ENCODE peak calls at places on chromosomes 2 and 18, in six cellular contexts. One of them, this sample, is unnamed.

GRCh38 chr2:158598856-158599517 is 142.2 kb downstream of the PKP4 start:
- DNase-seq in EH: peak; percentile 22
- DNase-seq in MM.1S: no peak
- DNase-seq in NCI-H524: no peak
- DNase-seq in GM12891: no peak
- DNase-seq in fibroblast of mammary gland: peak; percentile 53
- DNase-seq in this sample: no peak

GRCh38 chr18:77081387-77081773 is 51.2 kb downstream of the MBP start:
- DNase-seq in EH: peak; percentile 90
- DNase-seq in MM.1S: no peak
- DNase-seq in NCI-H524: no peak
- DNase-seq in GM12891: no peak
- DNase-seq in fibroblast of mammary gland: peak; percentile 94
- DNase-seq in this sample: no peak

GRCh38 chr2:88545118-88545517 is 82.1 kb downstream of the EIF2AK3 start:
- DNase-seq in EH: peak; percentile 59
- DNase-seq in MM.1S: no peak
- DNase-seq in NCI-H524: peak; percentile 6
- DNase-seq in GM12891: no peak
- DNase-seq in fibroblast of mammary gland: peak; percentile 48
- DNase-seq in this sample: no peak

GRCh38 chr2:133209325-133209724 is 358.9 kb downstream of the NCKAP5 start:
- DNase-seq in EH: no peak
- DNase-seq in MM.1S: no peak
- DNase-seq in NCI-H524: no peak
- DNase-seq in GM12891: no peak
- DNase-seq in fibroblast of mammary gland: no peak
- DNase-seq in this sample: no peak

GRCh38 chr2:37713258-37713700 is 41.8 kb upstream of the CDC42EP3 start:
- DNase-seq in EH: peak; percentile 96
- DNase-seq in MM.1S: peak; percentile 72
- DNase-seq in NCI-H524: no peak
- DNase-seq in GM12891: no peak
- DNase-seq in fibroblast of mammary gland: peak; percentile 94
- DNase-seq in this sample: no peak

GRCh38 chr2:118774458-118775133 is 72.9 kb downstream of the EN1 start:
- DNase-seq in EH: peak; percentile 35
- DNase-seq in MM.1S: peak; percentile 71
- DNase-seq in NCI-H524: peak; percentile 70
- DNase-seq in GM12891: peak; percentile 15
- DNase-seq in fibroblast of mammary gland: peak; percentile 47
- DNase-seq in this sample: no peak

GRCh38 chr18:3449702-3450357 is at the start of gene TGIF1:
- DNase-seq in EH: peak; percentile 85
- DNase-seq in MM.1S: no peak
- DNase-seq in NCI-H524: peak; percentile 40
- DNase-seq in GM12891: no peak
- DNase-seq in fibroblast of mammary gland: peak; percentile 80
- DNase-seq in this sample: no peak

GRCh38 chr2:126275093-126275492 is 380.9 kb upstream of the GYPC start:
- DNase-seq in EH: no peak
- DNase-seq in MM.1S: no peak
- DNase-seq in NCI-H524: no peak
- DNase-seq in GM12891: no peak
- DNase-seq in fibroblast of mammary gland: no peak
- DNase-seq in this sample: no peak

GRCh38 chr18:12838178-12838634 is 45.8 kb downstream of the PTPN2 start:
- DNase-seq in EH: peak; percentile 96
- DNase-seq in MM.1S: peak; percentile 28
- DNase-seq in NCI-H524: no peak
- DNase-seq in GM12891: no peak
- DNase-seq in fibroblast of mammary gland: peak; percentile 93
- DNase-seq in this sample: no peak

GRCh38 chr2:74979844-74980243 is 21.4 kb downstream of the POLE4 start:
- DNase-seq in EH: no peak
- DNase-seq in MM.1S: no peak
- DNase-seq in NCI-H524: no peak
- DNase-seq in GM12891: no peak
- DNase-seq in fibroblast of mammary gland: no peak
- DNase-seq in this sample: no peak

GRCh38 chr18:56550121-56550520 is 88.3 kb downstream of the TXNL1 start:
- DNase-seq in EH: peak; percentile 23
- DNase-seq in MM.1S: no peak
- DNase-seq in NCI-H524: no peak
- DNase-seq in GM12891: no peak
- DNase-seq in fibroblast of mammary gland: peak; percentile 59
- DNase-seq in this sample: no peak

GRCh38 chr2:236577481-236578410 is 8.1 kb downstream of the ACKR3 start:
- DNase-seq in EH: no peak
- DNase-seq in MM.1S: no peak
- DNase-seq in NCI-H524: no peak
- DNase-seq in GM12891: no peak
- DNase-seq in fibroblast of mammary gland: no peak
- DNase-seq in this sample: no peak

GRCh38 chr2:164323978-164324377 is 297.3 kb downstream of the GRB14 start:
- DNase-seq in EH: no peak
- DNase-seq in MM.1S: no peak
- DNase-seq in NCI-H524: no peak
- DNase-seq in GM12891: no peak
- DNase-seq in fibroblast of mammary gland: no peak
- DNase-seq in this sample: no peak

GRCh38 chr2:230335461-230335863 is 8.5 kb downstream of the SP140L start:
- DNase-seq in EH: peak; percentile 51
- DNase-seq in MM.1S: no peak
- DNase-seq in NCI-H524: no peak
- DNase-seq in GM12891: no peak
- DNase-seq in fibroblast of mammary gland: peak; percentile 21
- DNase-seq in this sample: no peak

GRCh38 chr2:144324446-144325045 is 195.4 kb downstream of the ZEB2 start:
- DNase-seq in EH: no peak
- DNase-seq in MM.1S: no peak
- DNase-seq in NCI-H524: no peak
- DNase-seq in GM12891: no peak
- DNase-seq in fibroblast of mammary gland: no peak
- DNase-seq in this sample: no peak

GRCh38 chr2:174074831-174075230 is 109.7 kb upstream of the SP3 start:
- DNase-seq in EH: no peak
- DNase-seq in MM.1S: no peak
- DNase-seq in NCI-H524: no peak
- DNase-seq in GM12891: no peak
- DNase-seq in fibroblast of mammary gland: no peak
- DNase-seq in this sample: no peak

GRCh38 chr2:129876576-129876975 is 102.9 kb upstream of the RAB6C start:
- DNase-seq in EH: no peak
- DNase-seq in MM.1S: no peak
- DNase-seq in NCI-H524: no peak
- DNase-seq in GM12891: no peak
- DNase-seq in fibroblast of mammary gland: no peak
- DNase-seq in this sample: no peak

GRCh38 chr18:79382681-79383387 is 12.9 kb upstream of the NFATC1 start:
- DNase-seq in EH: no peak
- DNase-seq in MM.1S: no peak
- DNase-seq in NCI-H524: no peak
- DNase-seq in GM12891: no peak
- DNase-seq in fibroblast of mammary gland: no peak
- DNase-seq in this sample: no peak

GRCh38 chr2:106197878-106198277 is 3.8 kb upstream of the UXS1 start:
- DNase-seq in EH: peak; percentile 94
- DNase-seq in MM.1S: no peak
- DNase-seq in NCI-H524: no peak
- DNase-seq in GM12891: no peak
- DNase-seq in fibroblast of mammary gland: peak; percentile 91
- DNase-seq in this sample: no peak

GRCh38 chr2:164030623-164031022 is 294.8 kb upstream of the FIGN start:
- DNase-seq in EH: no peak
- DNase-seq in MM.1S: no peak
- DNase-seq in NCI-H524: no peak
- DNase-seq in GM12891: no peak
- DNase-seq in fibroblast of mammary gland: no peak
- DNase-seq in this sample: no peak

GRCh38 chr2:72147303-72147970 is at the start of gene CYP26B1:
- DNase-seq in EH: no peak
- DNase-seq in MM.1S: no peak
- DNase-seq in NCI-H524: no peak
- DNase-seq in GM12891: no peak
- DNase-seq in fibroblast of mammary gland: no peak
- DNase-seq in this sample: peak; percentile 30

This sample was measured in D721Med.